ENCODE peak calls at places on chromosome 15, in six cellular contexts. Z, Q, P, H, G and U are unnamed samples.

GRCh38 chr15:52183562-52184173 is 7.5 kb downstream of the GNB5 start:
- DNase-seq in Z (peak), Q (peak), P (peak), H (no peak), G (no peak), U (no peak)

GRCh38 chr15:90213818-90214204 is 12.7 kb downstream of the SEMA4B start:
- DNase-seq in Z (no peak), Q (no peak), P (no peak), H (no peak), G (no peak), U (no peak)

GRCh38 chr15:55824857-55825613 is 82.1 kb upstream of the PRTG start:
- DNase-seq in Z (no peak), Q (no peak), P (peak), H (no peak), G (no peak), U (no peak)

GRCh38 chr15:26531489-26531888 is 241.4 kb downstream of the GABRB3 start:
- DNase-seq in Z (no peak), Q (no peak), P (peak), H (no peak), G (no peak), U (no peak)

GRCh38 chr15:36029606-36030005 is 483.6 kb upstream of the DPH6 start:
- DNase-seq in Z (peak), Q (peak), P (no peak), H (no peak), G (no peak), U (peak)

GRCh38 chr15:28888900-28889299 is 3.1 kb downstream of the APBA2 start:
- DNase-seq in Z (no peak), Q (no peak), P (no peak), H (no peak), G (no peak), U (no peak)

GRCh38 chr15:34850121-34850520 is 54.8 kb upstream of the ACTC1 start:
- DNase-seq in Z (no peak), Q (no peak), P (no peak), H (no peak), G (no peak), U (no peak)

GRCh38 chr15:44010114-44010513 is 183.3 kb downstream of the WDR76 start:
- DNase-seq in Z (no peak), Q (peak), P (no peak), H (peak), G (no peak), U (peak)

GRCh38 chr15:92510163-92510882 is 116.6 kb downstream of the ST8SIA2 start:
- DNase-seq in Z (peak), Q (peak), P (peak), H (peak), G (no peak), U (no peak)

GRCh38 chr15:71219646-71220045 is 104.4 kb downstream of the THSD4 start:
- DNase-seq in Z (no peak), Q (peak), P (no peak), H (peak), G (no peak), U (peak)

GRCh38 chr15:58334803-58335202 is 97.0 kb upstream of the LIPC start:
- DNase-seq in Z (no peak), Q (no peak), P (no peak), H (no peak), G (no peak), U (no peak)

GRCh38 chr15:60548101-60548500 is 69.2 kb upstream of the ICE2 start:
- DNase-seq in Z (no peak), Q (no peak), P (no peak), H (no peak), G (no peak), U (no peak)

GRCh38 chr15:91694131-91694828 is 159.2 kb upstream of the SLCO3A1 start:
- DNase-seq in Z (no peak), Q (peak), P (peak), H (no peak), G (peak), U (peak)

GRCh38 chr15:100115711-100116090 is 226.1 kb downstream of the ADAMTS17 start:
- DNase-seq in Z (peak), Q (peak), P (no peak), H (peak), G (peak), U (no peak)

GRCh38 chr15:36392666-36393266 is 186.7 kb upstream of the CDIN1 start:
- DNase-seq in Z (no peak), Q (no peak), P (no peak), H (peak), G (no peak), U (no peak)

GRCh38 chr15:28915041-28915810 is 29.5 kb downstream of the APBA2 start:
- DNase-seq in Z (no peak), Q (no peak), P (no peak), H (no peak), G (no peak), U (no peak)

GRCh38 chr15:25783607-25784131 is 79.5 kb downstream of the ATP10A start:
- DNase-seq in Z (no peak), Q (no peak), P (peak), H (no peak), G (no peak), U (no peak)

GRCh38 chr15:59741274-59741906 is 52.3 kb upstream of the BNIP2 start:
- DNase-seq in Z (peak), Q (peak), P (peak), H (peak), G (no peak), U (no peak)

GRCh38 chr15:53074221-53074620 is 284.1 kb upstream of the ONECUT1 start:
- DNase-seq in Z (no peak), Q (no peak), P (no peak), H (no peak), G (no peak), U (no peak)

GRCh38 chr15:54559405-54560064 is 581.3 kb downstream of the UNC13C start:
- DNase-seq in Z (no peak), Q (no peak), P (no peak), H (no peak), G (peak), U (no peak)

GRCh38 chr15:55742498-55742926 is 440 bp downstream of the PRTG start:
- DNase-seq in Z (peak), Q (peak), P (peak), H (no peak), G (peak), U (no peak)

GRCh38 chr15:90049030-90049429 is 47.9 kb downstream of the ZNF710 start:
- DNase-seq in Z (no peak), Q (no peak), P (no peak), H (no peak), G (peak), U (no peak)

GRCh38 chr15:51114437-51115119 is 19.9 kb upstream of the TNFAIP8L3 start:
- DNase-seq in Z (no peak), Q (peak), P (no peak), H (no peak), G (no peak), U (no peak)

GRCh38 chr15:36960179-36960946 is 140.0 kb downstream of the MEIS2 start:
- DNase-seq in Z (no peak), Q (no peak), P (no peak), H (no peak), G (no peak), U (no peak)

GRCh38 chr15:95247068-95247984 is 1016.0 kb downstream of the MCTP2 start:
- DNase-seq in Z (peak), Q (peak), P (no peak), H (peak), G (no peak), U (peak)

GRCh38 chr15:63640146-63640545 is 43.0 kb downstream of the FBXL22 start:
- DNase-seq in Z (no peak), Q (no peak), P (no peak), H (no peak), G (no peak), U (no peak)

GRCh38 chr15:42939841-42940240 is 19.3 kb upstream of the TTBK2 start:
- DNase-seq in Z (no peak), Q (no peak), P (no peak), H (no peak), G (no peak), U (no peak)

GRCh38 chr15:89576417-89576773 is 1.1 kb downstream of the TICRR start:
- DNase-seq in Z (no peak), Q (no peak), P (no peak), H (peak), G (no peak), U (no peak)

GRCh38 chr15:101521563-101521962 is 32.1 kb upstream of the PCSK6 start:
- DNase-seq in Z (no peak), Q (no peak), P (no peak), H (no peak), G (no peak), U (no peak)

GRCh38 chr15:80550910-80551265 is 144.2 kb upstream of the ABHD17C start:
- DNase-seq in Z (peak), Q (peak), P (no peak), H (peak), G (no peak), U (no peak)

GRCh38 chr15:92163641-92164040 is 230.0 kb upstream of the ST8SIA2 start:
- DNase-seq in Z (no peak), Q (no peak), P (no peak), H (peak), G (no peak), U (no peak)

GRCh38 chr15:41827290-41827879 is 507 bp upstream of the JMJD7 start:
- DNase-seq in Z (no peak), Q (no peak), P (peak), H (no peak), G (no peak), U (no peak)

GRCh38 chr15:36407647-36408046 is 171.8 kb upstream of the CDIN1 start:
- DNase-seq in Z (peak), Q (peak), P (no peak), H (peak), G (no peak), U (peak)

GRCh38 chr15:63260786-63261185 is 16.6 kb upstream of the APH1B start:
- DNase-seq in Z (no peak), Q (no peak), P (no peak), H (no peak), G (no peak), U (no peak)

GRCh38 chr15:94004697-94005096 is 226.7 kb upstream of the MCTP2 start:
- DNase-seq in Z (no peak), Q (no peak), P (no peak), H (peak), G (peak), U (no peak)

GRCh38 chr15:86555114-86555513 is 475.4 kb downstream of the AGBL1 start:
- DNase-seq in Z (no peak), Q (no peak), P (no peak), H (no peak), G (no peak), U (no peak)

GRCh38 chr15:38516636-38517035 is 48.0 kb downstream of the RASGRP1 start:
- DNase-seq in Z (no peak), Q (no peak), P (peak), H (no peak), G (no peak), U (no peak)

GRCh38 chr15:80436511-80437307 is 32.5 kb downstream of the ARNT2 start:
- DNase-seq in Z (no peak), Q (peak), P (no peak), H (peak), G (no peak), U (no peak)

DNA sequence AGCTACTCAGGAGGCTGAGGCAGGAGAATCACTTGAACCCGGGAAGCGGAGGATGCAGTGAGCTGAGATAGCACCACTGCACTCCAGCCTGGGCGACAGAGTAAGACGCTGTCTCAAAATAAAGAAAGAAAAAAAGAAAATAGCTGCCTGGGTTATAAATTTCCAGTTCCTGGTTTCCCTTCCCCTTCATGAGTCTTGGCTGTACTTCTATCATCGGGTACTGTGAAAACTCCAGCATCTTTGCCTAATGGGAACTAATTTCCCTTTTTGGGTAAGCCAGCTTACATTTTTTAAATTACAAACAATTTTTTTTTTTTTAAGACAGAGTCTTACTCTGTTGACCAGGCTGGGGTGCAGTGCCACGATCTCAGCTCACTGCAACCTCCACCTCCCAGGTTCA is 15.0 kb downstream of the DENND4A start:
- DNase-seq in Z (no peak), Q (no peak), P (no peak), H (no peak), G (no peak), U (no peak)
- TF ChIP-seq CTCF in Z (no peak), Q (no peak), P (no peak), H (no peak), G (no peak), U (no peak)

GRCh38 chr15:67914028-67914427 is 74.2 kb upstream of the RNU6-1 start:
- DNase-seq in Z (no peak), Q (no peak), P (no peak), H (no peak), G (no peak), U (no peak)

GRCh38 chr15:67908756-67909155 is 68.9 kb upstream of the RNU6-1 start:
- DNase-seq in Z (no peak), Q (no peak), P (no peak), H (no peak), G (no peak), U (no peak)

GRCh38 chr15:67915374-67916050 is 75.7 kb upstream of the RNU6-1 start:
- DNase-seq in Z (no peak), Q (no peak), P (peak), H (no peak), G (peak), U (no peak)

GRCh38 chr15:67914537-67915373 is 74.9 kb upstream of the RNU6-1 start:
- DNase-seq in Z (peak), Q (peak), P (peak), H (no peak), G (peak), U (no peak)

GRCh38 chr15:67911727-67912126 is 71.9 kb upstream of the RNU6-1 start:
- DNase-seq in Z (no peak), Q (no peak), P (no peak), H (no peak), G (no peak), U (no peak)
- H3K4me3 ChIP-seq in Z (no peak), Q (no peak), P (no peak), H (no peak), G (no peak), U (no peak)

GRCh38 chr15:33699691-33700447 is 268.4 kb upstream of the CHRM5 start:
- DNase-seq in Z (no peak), Q (no peak), P (peak), H (no peak), G (no peak), U (no peak)
- TF ChIP-seq CTCF in Z (peak), Q (peak), P (peak), H (peak), G (no peak), U (peak)

DNA sequence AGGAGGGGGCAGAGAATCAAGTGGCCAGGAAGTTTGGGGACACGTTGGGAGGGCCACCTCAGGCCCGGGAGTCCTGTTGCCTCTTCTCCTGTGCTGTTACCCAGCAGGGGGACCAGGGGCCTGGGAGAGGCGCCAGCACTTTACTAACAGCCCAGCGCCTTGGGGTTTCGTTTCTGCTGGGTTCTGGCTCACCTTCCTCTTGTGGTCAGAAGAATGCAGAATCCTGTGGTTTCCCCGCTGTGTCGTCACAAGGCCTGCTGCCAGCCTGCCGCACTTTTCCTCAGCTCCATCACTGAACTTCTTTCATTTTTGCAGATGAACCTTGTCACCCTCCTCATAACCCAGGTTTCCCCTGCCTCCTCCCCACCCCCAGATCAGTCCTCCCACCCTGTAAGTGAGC is 67.7 kb downstream of the SLC30A4 start:
- DNase-seq in Z (peak), Q (peak), P (no peak), H (peak), G (peak), U (peak)
- H3K4me3 ChIP-seq in Z (no peak), Q (no peak), P (no peak), H (no peak), G (no peak), U (no peak)